ENCODE peak calls at places on chromosomes 12 and 14, in ten cellular contexts. One of them, this sample, is unnamed.

GRCh38 chr12:79848321-79848720 is 86.6 kb downstream of the PPP1R12A start:
- DNase-seq in gastrocnemius medialis: no peak
- DNase-seq in K562: no peak
- DNase-seq in vagina: no peak
- DNase-seq in Peyer's patch: no peak
- DNase-seq in stomach: no peak
- DNase-seq in tibial nerve: no peak
- DNase-seq in ovary: no peak
- DNase-seq in heart left ventricle: no peak
- DNase-seq in HepG2: no peak
- DNase-seq in this sample: no peak

GRCh38 chr12:82931349-82932116 is 244.8 kb downstream of the TMTC2 start:
- DNase-seq in Peyer's patch: no peak
- DNase-seq in ovary: no peak
- DNase-seq in gastrocnemius medialis: no peak
- DNase-seq in stomach: no peak
- DNase-seq in tibial nerve: no peak
- DNase-seq in heart left ventricle: no peak
- DNase-seq in K562: no peak
- DNase-seq in HepG2: no peak
- DNase-seq in vagina: no peak
- DNase-seq in this sample: no peak

GRCh38 chr14:99213101-99213500 is 58.9 kb downstream of the BCL11B start:
- DNase-seq in ovary: no peak
- DNase-seq in vagina: no peak
- DNase-seq in stomach: no peak
- DNase-seq in HepG2: no peak
- DNase-seq in K562: no peak
- DNase-seq in gastrocnemius medialis: no peak
- DNase-seq in heart left ventricle: no peak
- DNase-seq in tibial nerve: no peak
- DNase-seq in Peyer's patch: no peak
- DNase-seq in this sample: no peak

GRCh38 chr12:28869197-28869596 is 279.9 kb upstream of the FAR2 start:
- DNase-seq in Peyer's patch: no peak
- DNase-seq in vagina: no peak
- DNase-seq in K562: no peak
- DNase-seq in HepG2: no peak
- DNase-seq in gastrocnemius medialis: no peak
- DNase-seq in tibial nerve: no peak
- DNase-seq in ovary: no peak
- DNase-seq in heart left ventricle: no peak
- DNase-seq in stomach: no peak
- DNase-seq in this sample: no peak

GRCh38 chr12:62466018-62466595 is 519 bp upstream of the MON2 start:
- DNase-seq in gastrocnemius medialis: peak; percentile 30
- DNase-seq in HepG2: peak; percentile 6
- DNase-seq in tibial nerve: no peak
- DNase-seq in ovary: peak; percentile 47
- DNase-seq in heart left ventricle: no peak
- DNase-seq in K562: peak; percentile 58
- DNase-seq in Peyer's patch: peak; percentile 54
- DNase-seq in stomach: peak; percentile 35
- DNase-seq in vagina: no peak
- DNase-seq in this sample: peak; percentile 63

GRCh38 chr12:85280138-85280983 is at the start of gene ALX1:
- DNase-seq in ovary: no peak
- DNase-seq in gastrocnemius medialis: no peak
- DNase-seq in heart left ventricle: no peak
- DNase-seq in stomach: no peak
- DNase-seq in K562: no peak
- DNase-seq in HepG2: no peak
- DNase-seq in tibial nerve: no peak
- DNase-seq in Peyer's patch: peak; percentile 49
- DNase-seq in vagina: no peak
- DNase-seq in this sample: peak; percentile 20

GRCh38 chr12:31600764-31601163 is 9.8 kb upstream of the DENND5B start:
- DNase-seq in HepG2: no peak
- DNase-seq in tibial nerve: no peak
- DNase-seq in Peyer's patch: no peak
- DNase-seq in vagina: no peak
- DNase-seq in stomach: no peak
- DNase-seq in gastrocnemius medialis: no peak
- DNase-seq in heart left ventricle: no peak
- DNase-seq in K562: no peak
- DNase-seq in ovary: no peak
- DNase-seq in this sample: no peak

GRCh38 chr14:104555621-104556255 is 23.8 kb upstream of the C14orf180 start:
- DNase-seq in heart left ventricle: peak; percentile 4
- DNase-seq in K562: no peak
- DNase-seq in stomach: no peak
- DNase-seq in ovary: no peak
- DNase-seq in HepG2: no peak
- DNase-seq in vagina: no peak
- DNase-seq in Peyer's patch: no peak
- DNase-seq in gastrocnemius medialis: no peak
- DNase-seq in tibial nerve: no peak
- DNase-seq in this sample: no peak

GRCh38 chr12:54418441-54419087 is 502 bp downstream of the ITGA5 start:
- DNase-seq in vagina: no peak
- DNase-seq in heart left ventricle: no peak
- DNase-seq in tibial nerve: no peak
- DNase-seq in stomach: no peak
- DNase-seq in gastrocnemius medialis: no peak
- DNase-seq in ovary: peak; percentile 37
- DNase-seq in K562: no peak
- DNase-seq in HepG2: no peak
- DNase-seq in Peyer's patch: peak; percentile 46
- DNase-seq in this sample: peak; percentile 50

GRCh38 chr12:54421175-54421872 is 2.3 kb upstream of the ITGA5 start:
- DNase-seq in HepG2: no peak
- DNase-seq in tibial nerve: peak; percentile 59
- DNase-seq in Peyer's patch: peak; percentile 75
- DNase-seq in ovary: peak; percentile 71
- DNase-seq in stomach: no peak
- DNase-seq in heart left ventricle: peak; percentile 76
- DNase-seq in K562: peak; percentile 41
- DNase-seq in vagina: no peak
- DNase-seq in gastrocnemius medialis: peak; percentile 85
- DNase-seq in this sample: no peak

GRCh38 chr12:54420766-54421144 is 1.7 kb upstream of the ITGA5 start:
- DNase-seq in K562: no peak
- DNase-seq in Peyer's patch: peak; percentile 54
- DNase-seq in gastrocnemius medialis: peak; percentile 79
- DNase-seq in ovary: no peak
- DNase-seq in heart left ventricle: peak; percentile 47
- DNase-seq in tibial nerve: peak; percentile 37
- DNase-seq in stomach: no peak
- DNase-seq in HepG2: no peak
- DNase-seq in vagina: no peak
- DNase-seq in this sample: no peak

GRCh38 chr12:54417712-54418440 is 1.2 kb downstream of the ITGA5 start:
- DNase-seq in tibial nerve: no peak
- DNase-seq in Peyer's patch: peak; percentile 61
- DNase-seq in gastrocnemius medialis: no peak
- DNase-seq in vagina: no peak
- DNase-seq in ovary: peak; percentile 57
- DNase-seq in K562: peak; percentile 53
- DNase-seq in heart left ventricle: no peak
- DNase-seq in HepG2: no peak
- DNase-seq in stomach: no peak
- DNase-seq in this sample: peak; percentile 58

DNA sequence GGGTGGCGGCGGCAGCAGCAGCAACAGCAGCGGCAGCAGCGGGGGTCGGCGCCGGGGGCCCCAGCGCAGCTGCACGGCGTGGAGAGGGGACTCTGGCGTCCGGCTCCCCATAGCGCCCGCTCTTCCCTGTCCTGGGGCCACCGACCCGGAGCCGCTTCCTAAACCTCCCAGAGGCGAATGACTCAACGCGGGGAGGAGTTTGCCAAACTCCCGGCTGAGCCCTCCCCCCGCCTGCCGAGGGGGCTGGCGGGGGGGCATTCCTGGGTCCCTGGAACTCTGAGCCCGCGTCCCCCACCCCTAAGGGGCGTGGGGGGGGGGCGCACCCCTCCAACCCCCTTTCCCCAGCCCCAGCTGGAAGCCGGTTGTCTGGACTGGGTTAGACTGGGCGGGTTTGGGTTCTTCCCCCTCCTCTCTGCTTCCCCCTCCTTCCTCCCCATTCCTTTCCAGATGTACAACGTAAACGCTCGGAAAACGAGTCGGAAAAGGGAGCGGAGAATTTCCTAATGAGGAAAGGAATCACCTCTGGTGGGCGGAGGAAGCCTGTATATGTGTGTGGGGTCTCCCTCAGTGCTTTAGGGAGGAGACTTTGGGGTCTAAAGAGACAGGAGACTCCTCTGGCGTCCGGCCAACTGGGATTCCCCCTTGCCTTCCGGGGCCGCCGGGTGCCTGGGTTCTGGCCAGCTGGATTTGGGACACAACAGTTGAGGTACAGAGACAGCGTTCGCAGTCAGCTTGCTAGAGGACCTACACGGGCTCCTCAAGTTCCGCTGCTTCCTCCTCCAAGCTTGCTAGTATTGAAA is at the start of gene ITGA5:
- DNase-seq in stomach: peak; percentile 66
- DNase-seq in tibial nerve: peak; percentile 69
- DNase-seq in heart left ventricle: peak; percentile 87
- DNase-seq in ovary: peak; percentile 89
- DNase-seq in HepG2: no peak
- DNase-seq in K562: peak; percentile 82
- DNase-seq in vagina: no peak
- DNase-seq in gastrocnemius medialis: peak; percentile 76
- DNase-seq in Peyer's patch: peak; percentile 76
- DNase-seq in this sample: peak; percentile 25
- TF ChIP-seq POLR2A in stomach: no peak
- TF ChIP-seq POLR2A in tibial nerve: peak; percentile 57
- TF ChIP-seq POLR2A in heart left ventricle: no peak
- TF ChIP-seq POLR2A in ovary: peak; percentile 82
- TF ChIP-seq POLR2A in HepG2: no peak
- TF ChIP-seq POLR2A in K562: peak; percentile 77
- TF ChIP-seq POLR2A in vagina: peak; percentile 92
- TF ChIP-seq POLR2A in gastrocnemius medialis: peak; percentile 74
- TF ChIP-seq POLR2A in Peyer's patch: no peak
- TF ChIP-seq POLR2A in this sample: peak; percentile 36

GRCh38 chr14:22479781-22480464 is 109.1 kb downstream of the DAD1 start:
- DNase-seq in ovary: no peak
- DNase-seq in vagina: no peak
- DNase-seq in Peyer's patch: no peak
- DNase-seq in K562: no peak
- DNase-seq in tibial nerve: no peak
- DNase-seq in HepG2: no peak
- DNase-seq in heart left ventricle: no peak
- DNase-seq in stomach: no peak
- DNase-seq in gastrocnemius medialis: no peak
- DNase-seq in this sample: no peak

GRCh38 chr14:22478670-22479069 is 110.4 kb downstream of the DAD1 start:
- DNase-seq in Peyer's patch: no peak
- DNase-seq in tibial nerve: no peak
- DNase-seq in gastrocnemius medialis: no peak
- DNase-seq in vagina: no peak
- DNase-seq in K562: no peak
- DNase-seq in HepG2: no peak
- DNase-seq in stomach: no peak
- DNase-seq in ovary: peak; percentile 43
- DNase-seq in heart left ventricle: no peak
- DNase-seq in this sample: no peak

GRCh38 chr14:22478247-22478646 is 110.8 kb downstream of the DAD1 start:
- DNase-seq in gastrocnemius medialis: no peak
- DNase-seq in ovary: no peak
- DNase-seq in HepG2: no peak
- DNase-seq in Peyer's patch: no peak
- DNase-seq in stomach: no peak
- DNase-seq in tibial nerve: no peak
- DNase-seq in vagina: no peak
- DNase-seq in heart left ventricle: no peak
- DNase-seq in K562: no peak
- DNase-seq in this sample: no peak

GRCh38 chr14:22477569-22478194 is 111.3 kb downstream of the DAD1 start:
- DNase-seq in K562: no peak
- DNase-seq in HepG2: no peak
- DNase-seq in Peyer's patch: no peak
- DNase-seq in vagina: no peak
- DNase-seq in gastrocnemius medialis: no peak
- DNase-seq in ovary: no peak
- DNase-seq in tibial nerve: no peak
- DNase-seq in heart left ventricle: no peak
- DNase-seq in stomach: no peak
- DNase-seq in this sample: no peak

GRCh38 chr14:22479132-22479531 is 109.9 kb downstream of the DAD1 start:
- DNase-seq in stomach: no peak
- DNase-seq in ovary: no peak
- DNase-seq in K562: no peak
- DNase-seq in Peyer's patch: no peak
- DNase-seq in heart left ventricle: no peak
- DNase-seq in HepG2: no peak
- DNase-seq in tibial nerve: no peak
- DNase-seq in gastrocnemius medialis: no peak
- DNase-seq in vagina: no peak
- DNase-seq in this sample: no peak
- TF ChIP-seq POLR2A in stomach: no peak
- TF ChIP-seq POLR2A in ovary: no peak
- TF ChIP-seq POLR2A in K562: no peak
- TF ChIP-seq POLR2A in Peyer's patch: no peak
- TF ChIP-seq POLR2A in heart left ventricle: no peak
- TF ChIP-seq POLR2A in HepG2: no peak
- TF ChIP-seq POLR2A in tibial nerve: no peak
- TF ChIP-seq POLR2A in gastrocnemius medialis: no peak
- TF ChIP-seq POLR2A in vagina: no peak
- TF ChIP-seq POLR2A in this sample: no peak

GRCh38 chr12:98371419-98371818 is 144.0 kb upstream of the TMPO start:
- DNase-seq in stomach: no peak
- DNase-seq in Peyer's patch: no peak
- DNase-seq in tibial nerve: no peak
- DNase-seq in heart left ventricle: no peak
- DNase-seq in HepG2: no peak
- DNase-seq in K562: no peak
- DNase-seq in gastrocnemius medialis: no peak
- DNase-seq in vagina: no peak
- DNase-seq in ovary: no peak
- DNase-seq in this sample: no peak
- TF ChIP-seq POLR2A in stomach: no peak
- TF ChIP-seq POLR2A in Peyer's patch: no peak
- TF ChIP-seq POLR2A in tibial nerve: no peak
- TF ChIP-seq POLR2A in heart left ventricle: no peak
- TF ChIP-seq POLR2A in HepG2: no peak
- TF ChIP-seq POLR2A in K562: no peak
- TF ChIP-seq POLR2A in gastrocnemius medialis: no peak
- TF ChIP-seq POLR2A in vagina: no peak
- TF ChIP-seq POLR2A in ovary: no peak
- TF ChIP-seq POLR2A in this sample: no peak

DNA sequence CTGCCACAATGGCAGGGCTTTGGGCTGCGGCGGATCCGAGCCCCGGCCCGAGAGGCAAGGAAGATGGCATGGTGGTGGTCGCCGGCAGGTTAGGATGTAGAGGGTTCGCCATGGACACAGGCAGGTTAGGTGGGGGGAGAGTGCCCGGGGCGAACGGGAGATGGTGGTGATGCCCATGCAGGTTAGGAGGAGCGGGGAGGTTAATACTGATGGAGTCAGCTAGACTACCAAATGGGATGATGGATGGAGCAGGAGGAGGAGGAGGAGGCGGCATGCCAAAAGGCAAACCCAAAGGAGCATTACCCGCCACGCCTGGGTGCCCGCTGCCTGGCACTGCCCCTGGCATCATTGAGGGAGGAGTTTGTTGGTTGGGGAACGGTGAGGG is 6.2 kb downstream of the MYL6 start:
- DNase-seq in heart left ventricle: no peak
- DNase-seq in K562: no peak
- DNase-seq in ovary: no peak
- DNase-seq in HepG2: no peak
- DNase-seq in gastrocnemius medialis: no peak
- DNase-seq in stomach: no peak
- DNase-seq in tibial nerve: no peak
- DNase-seq in Peyer's patch: no peak
- DNase-seq in vagina: no peak
- DNase-seq in this sample: no peak
- TF ChIP-seq POLR2A in heart left ventricle: no peak
- TF ChIP-seq POLR2A in K562: peak; percentile 20
- TF ChIP-seq POLR2A in ovary: no peak
- TF ChIP-seq POLR2A in HepG2: no peak
- TF ChIP-seq POLR2A in gastrocnemius medialis: no peak
- TF ChIP-seq POLR2A in stomach: no peak
- TF ChIP-seq POLR2A in tibial nerve: no peak
- TF ChIP-seq POLR2A in Peyer's patch: no peak
- TF ChIP-seq POLR2A in vagina: no peak
- TF ChIP-seq POLR2A in this sample: peak; percentile 5

This sample was measured in erythroblast.